ENCODE peak calls at places on chromosomes 3 and 15, in four cellular contexts. One of them, this sample, is unnamed.

GRCh38 chr3:174146008-174146407 is 713.1 kb upstream of the NAALADL2 start:
- DNase-seq in tibial nerve: no peak
- DNase-seq in AG04450: no peak
- DNase-seq in upper lobe of left lung: no peak
- DNase-seq in this sample: no peak

GRCh38 chr3:131503328-131503650 is 518 bp upstream of the MRPL3 start:
- DNase-seq in tibial nerve: no peak
- DNase-seq in AG04450: no peak
- DNase-seq in upper lobe of left lung: no peak
- DNase-seq in this sample: no peak

GRCh38 chr3:152853196-152853595 is 18.3 kb downstream of the P2RY1 start:
- DNase-seq in tibial nerve: no peak
- DNase-seq in AG04450: no peak
- DNase-seq in upper lobe of left lung: no peak
- DNase-seq in this sample: no peak

GRCh38 chr3:72887723-72888545 is at the start of gene GXYLT2:
- DNase-seq in tibial nerve: peak; percentile 57
- DNase-seq in AG04450: no peak
- DNase-seq in upper lobe of left lung: peak; percentile 91
- DNase-seq in this sample: no peak

GRCh38 chr3:128166971-128167453 is 13.7 kb downstream of the EEFSEC start:
- DNase-seq in tibial nerve: no peak
- DNase-seq in AG04450: no peak
- DNase-seq in upper lobe of left lung: no peak
- DNase-seq in this sample: no peak

GRCh38 chr15:82393671-82394070 is 35.9 kb upstream of the GOLGA6L9 start:
- DNase-seq in tibial nerve: no peak
- DNase-seq in AG04450: no peak
- DNase-seq in upper lobe of left lung: no peak
- DNase-seq in this sample: no peak

GRCh38 chr15:95120595-95120994 is 889.2 kb downstream of the MCTP2 start:
- DNase-seq in tibial nerve: no peak
- DNase-seq in AG04450: no peak
- DNase-seq in upper lobe of left lung: no peak
- DNase-seq in this sample: no peak

GRCh38 chr15:95538693-95539092 is 791.8 kb upstream of the NR2F2 start:
- DNase-seq in tibial nerve: no peak
- DNase-seq in AG04450: no peak
- DNase-seq in upper lobe of left lung: no peak
- DNase-seq in this sample: no peak

GRCh38 chr15:88981244-88982215 is 68.4 kb upstream of the MFGE8 start:
- DNase-seq in tibial nerve: no peak
- DNase-seq in AG04450: no peak
- DNase-seq in upper lobe of left lung: no peak
- DNase-seq in this sample: no peak

GRCh38 chr3:28388978-28389377 is 40.4 kb upstream of the AZI2 start:
- DNase-seq in tibial nerve: no peak
- DNase-seq in AG04450: no peak
- DNase-seq in upper lobe of left lung: no peak
- DNase-seq in this sample: no peak

GRCh38 chr3:45411081-45411480 is 22.7 kb downstream of the LARS2 start:
- DNase-seq in tibial nerve: no peak
- DNase-seq in AG04450: no peak
- DNase-seq in upper lobe of left lung: no peak
- DNase-seq in this sample: no peak

GRCh38 chr3:99637381-99638111 is 848 bp upstream of the COL8A1 start:
- DNase-seq in tibial nerve: peak; percentile 54
- DNase-seq in AG04450: peak; percentile 67
- DNase-seq in upper lobe of left lung: peak; percentile 69
- DNase-seq in this sample: no peak

GRCh38 chr15:85150130-85150480 is 168.4 kb downstream of the PDE8A start:
- DNase-seq in tibial nerve: no peak
- DNase-seq in AG04450: no peak
- DNase-seq in upper lobe of left lung: no peak
- DNase-seq in this sample: no peak

DNA sequence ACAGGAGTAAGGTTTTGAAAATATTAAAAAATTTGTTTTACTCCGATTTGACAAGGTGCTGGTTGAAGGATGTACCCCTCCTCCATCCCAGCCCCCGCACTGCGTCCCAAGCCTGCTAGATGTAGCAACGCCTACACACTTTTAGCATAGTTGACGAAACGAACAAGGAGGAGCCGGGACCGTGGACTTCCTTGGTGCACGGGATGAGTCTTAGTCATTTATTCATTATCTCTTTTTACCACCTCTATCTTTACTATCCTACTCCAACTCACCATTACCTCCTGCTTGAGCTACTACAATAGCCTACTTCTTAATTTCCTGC is 10.6 kb downstream of the PRICKLE2 start:
- DNase-seq in tibial nerve: peak; percentile 43
- DNase-seq in AG04450: no peak
- DNase-seq in upper lobe of left lung: no peak
- DNase-seq in this sample: peak; percentile 84
- H3K4me3 ChIP-seq in tibial nerve: peak overlapping the region; percentile 9
- H3K4me3 ChIP-seq in AG04450: peak overlapping the region; percentile 54
- H3K4me3 ChIP-seq in upper lobe of left lung: peak overlapping the region; percentile 18
- H3K4me3 ChIP-seq in this sample: peak overlapping the region; percentile 37

GRCh38 chr15:90249123-90249863 is at the start of gene TTLL13:
- DNase-seq in tibial nerve: peak; percentile 95
- DNase-seq in AG04450: peak; percentile 59
- DNase-seq in upper lobe of left lung: peak; percentile 97
- DNase-seq in this sample: peak; percentile 95

DNA sequence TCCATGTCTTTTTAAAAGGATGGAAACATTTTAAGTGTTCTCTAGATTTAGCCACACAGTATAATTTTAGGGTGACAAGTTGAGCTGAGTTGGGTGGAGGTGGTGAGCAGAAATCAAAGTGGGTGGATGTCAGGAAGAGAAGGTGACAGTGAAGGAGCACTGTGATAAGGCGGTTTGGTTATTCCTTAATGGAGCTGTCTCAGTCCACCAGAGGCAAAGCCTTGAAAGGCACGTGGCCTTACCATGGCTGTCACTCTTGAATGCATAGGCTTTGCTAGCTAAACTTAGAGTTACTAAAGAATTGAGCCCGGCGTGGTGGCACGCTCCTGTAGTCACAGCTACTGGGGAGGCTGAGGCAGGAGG is 615 bp upstream of the TTLL13 start:
- DNase-seq in tibial nerve: no peak
- DNase-seq in AG04450: no peak
- DNase-seq in upper lobe of left lung: no peak
- DNase-seq in this sample: no peak
- H3K4me3 ChIP-seq in tibial nerve: no peak overlapping the region
- H3K4me3 ChIP-seq in AG04450: no peak overlapping the region
- H3K4me3 ChIP-seq in upper lobe of left lung: peak overlapping the region; percentile 60
- H3K4me3 ChIP-seq in this sample: no peak overlapping the region

DNA sequence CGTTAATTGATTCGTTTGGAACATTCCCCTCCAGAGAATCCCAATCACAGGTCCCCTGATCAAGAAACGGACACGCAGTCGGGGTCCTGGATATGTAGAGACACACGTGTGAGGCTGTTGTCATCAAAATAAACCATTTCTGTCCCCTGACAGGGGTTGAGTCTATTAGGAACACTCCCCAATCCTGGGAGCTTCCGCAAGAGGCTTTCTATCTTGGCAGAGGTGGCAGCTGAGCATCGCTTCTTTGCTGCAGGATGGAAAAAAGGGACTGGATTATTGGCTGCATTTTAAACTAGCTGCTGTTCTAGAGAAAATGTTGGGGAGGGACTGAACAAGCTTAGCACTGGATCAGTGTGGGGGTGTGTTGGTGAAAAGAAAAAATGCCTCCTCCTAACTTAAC is 2.5 kb upstream of the CNTN4 start:
- DNase-seq in tibial nerve: no peak
- DNase-seq in AG04450: no peak
- DNase-seq in upper lobe of left lung: no peak
- DNase-seq in this sample: no peak
- H3K4me3 ChIP-seq in tibial nerve: no peak overlapping the region
- H3K4me3 ChIP-seq in AG04450: no peak overlapping the region
- H3K4me3 ChIP-seq in upper lobe of left lung: no peak overlapping the region
- H3K4me3 ChIP-seq in this sample: no peak overlapping the region

DNA sequence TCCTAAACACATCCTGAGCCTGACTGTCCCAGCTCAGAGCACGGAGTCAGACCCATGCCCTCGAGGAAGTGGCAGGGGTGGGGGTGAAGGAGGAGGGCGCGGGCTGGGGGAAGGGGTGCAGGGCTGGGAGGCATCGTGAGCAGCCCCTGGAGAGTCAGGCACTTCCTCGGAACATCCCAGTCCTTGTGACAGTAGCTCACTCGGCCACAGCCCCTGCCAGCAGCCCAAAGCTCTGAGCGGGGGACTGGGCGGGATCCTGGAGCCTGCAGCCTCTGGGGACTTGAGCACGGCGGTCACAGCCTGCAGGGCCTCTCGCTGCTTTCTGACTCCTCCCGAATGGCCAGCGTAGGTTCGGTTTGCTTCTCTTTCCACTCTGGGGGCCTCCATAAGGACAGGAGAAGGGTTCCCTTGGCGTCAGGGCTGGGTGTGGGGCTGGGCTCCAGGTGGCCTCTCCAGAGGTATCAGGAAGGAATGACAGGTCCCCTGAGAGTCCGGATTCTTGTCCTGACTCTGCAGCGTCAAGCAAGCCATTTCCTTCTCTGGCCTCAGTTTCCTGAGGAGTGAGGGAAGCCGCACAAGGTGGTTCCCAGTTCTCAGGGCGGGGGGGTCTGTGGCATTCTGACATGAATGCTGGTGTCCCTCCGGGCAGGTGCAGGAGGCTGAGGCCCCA is 20.9 kb downstream of the PSTPIP1 start:
- DNase-seq in tibial nerve: no peak
- DNase-seq in AG04450: no peak
- DNase-seq in upper lobe of left lung: no peak
- DNase-seq in this sample: no peak
- H3K4me3 ChIP-seq in tibial nerve: no peak overlapping the region
- H3K4me3 ChIP-seq in AG04450: no peak overlapping the region
- H3K4me3 ChIP-seq in upper lobe of left lung: no peak overlapping the region
- H3K4me3 ChIP-seq in this sample: no peak overlapping the region

GRCh38 chr3:11154036-11154952 is at the start of gene HRH1:
- DNase-seq in tibial nerve: no peak
- DNase-seq in AG04450: no peak
- DNase-seq in upper lobe of left lung: peak; percentile 88
- DNase-seq in this sample: no peak
- H3K4me3 ChIP-seq in tibial nerve: peak within 1 kb of the TSS; percentile 50
- H3K4me3 ChIP-seq in AG04450: peak within 1 kb of the TSS; percentile 85
- H3K4me3 ChIP-seq in upper lobe of left lung: peak within 1 kb of the TSS; percentile 43
- H3K4me3 ChIP-seq in this sample: peak within 1 kb of the TSS; percentile 64

GRCh38 chr15:101189708-101190107 is 62.1 kb downstream of the CHSY1 start:
- DNase-seq in tibial nerve: no peak
- DNase-seq in AG04450: no peak
- DNase-seq in upper lobe of left lung: no peak
- DNase-seq in this sample: peak; percentile 56

GRCh38 chr15:101189341-101189679 is 62.5 kb downstream of the CHSY1 start:
- DNase-seq in tibial nerve: no peak
- DNase-seq in AG04450: no peak
- DNase-seq in upper lobe of left lung: no peak
- DNase-seq in this sample: peak; percentile 63

GRCh38 chr15:101190196-101190595 is 61.7 kb downstream of the CHSY1 start:
- DNase-seq in tibial nerve: no peak
- DNase-seq in AG04450: no peak
- DNase-seq in upper lobe of left lung: no peak
- DNase-seq in this sample: no peak

GRCh38 chr15:101187820-101188516 is 63.9 kb downstream of the CHSY1 start:
- DNase-seq in tibial nerve: no peak
- DNase-seq in AG04450: peak; percentile 83
- DNase-seq in upper lobe of left lung: no peak
- DNase-seq in this sample: no peak

DNA sequence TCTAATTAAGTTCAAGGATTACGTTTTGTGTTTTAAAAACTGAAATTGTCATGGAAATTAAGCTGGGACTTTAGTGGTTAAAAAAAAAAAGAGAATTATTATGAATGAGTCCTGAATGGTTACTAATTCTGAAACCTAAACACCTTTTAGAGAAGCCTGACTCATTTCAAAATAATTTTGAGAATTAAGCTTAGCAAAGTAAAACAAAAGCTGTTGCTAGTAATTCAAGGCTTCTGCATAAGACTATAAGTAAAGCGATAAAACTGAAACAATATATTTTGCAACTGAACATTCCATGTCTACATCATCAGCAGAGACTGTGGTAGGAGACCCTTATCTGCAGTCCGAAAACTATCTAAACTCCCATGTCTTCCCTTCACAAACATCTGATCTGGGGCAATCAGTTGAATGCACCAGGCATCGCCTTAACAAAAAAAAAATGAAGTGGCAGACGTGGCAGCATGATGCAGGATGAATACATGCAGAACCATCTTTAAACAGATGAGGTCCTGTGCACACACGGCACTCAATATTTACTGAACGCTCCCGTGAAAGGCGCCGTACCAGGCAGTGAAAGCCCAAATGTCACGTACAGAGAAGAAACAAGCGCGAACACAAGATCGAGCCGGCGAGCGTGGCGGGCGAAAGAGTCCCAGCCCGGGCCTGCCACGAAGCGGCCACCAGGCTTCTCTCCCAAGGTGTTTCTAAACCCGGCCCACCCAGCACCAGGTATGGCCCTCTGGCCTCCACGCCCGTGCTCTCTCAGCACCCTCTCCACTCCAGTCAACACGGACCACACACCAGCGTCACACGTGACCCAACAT is 63.1 kb downstream of the CHSY1 start:
- DNase-seq in tibial nerve: no peak
- DNase-seq in AG04450: no peak
- DNase-seq in upper lobe of left lung: peak; percentile 81
- DNase-seq in this sample: no peak
- H3K4me3 ChIP-seq in tibial nerve: no peak overlapping the region
- H3K4me3 ChIP-seq in AG04450: peak overlapping the region; percentile 60
- H3K4me3 ChIP-seq in upper lobe of left lung: peak overlapping the region; percentile 15
- H3K4me3 ChIP-seq in this sample: peak overlapping the region; percentile 45